ENCODE peak calls at places on chromosomes 11 and 22, in five cellular contexts. One of them, this sample, is unnamed.
A peak's percentile ranks its signal among the peaks of the same experiment; 100 is the strongest.

GRCh38 chr11:119055901-119056300 is 1.1 kb downstream of the HYOU1 start:
- DNase-seq in IMR-90: peak; percentile 37
- DNase-seq in heart right ventricle: no peak
- DNase-seq in uterus: no peak
- DNase-seq in GM06990: no peak
- DNase-seq in this sample: no peak

GRCh38 chr11:61022311-61023085 is 51.0 kb downstream of the CD6 start:
- DNase-seq in uterus: no peak
- DNase-seq in heart right ventricle: no peak
- DNase-seq in IMR-90: no peak
- DNase-seq in GM06990: no peak
- DNase-seq in this sample: no peak

GRCh38 chr11:18304745-18305144 is 17.2 kb downstream of the HPS5 start:
- DNase-seq in GM06990: no peak
- DNase-seq in heart right ventricle: no peak
- DNase-seq in uterus: no peak
- DNase-seq in IMR-90: no peak
- DNase-seq in this sample: no peak

GRCh38 chr11:94111241-94111640 is 17.4 kb upstream of the PANX1 start:
- DNase-seq in IMR-90: no peak
- DNase-seq in uterus: no peak
- DNase-seq in GM06990: no peak
- DNase-seq in heart right ventricle: no peak
- DNase-seq in this sample: no peak

GRCh38 chr11:118842369-118842768 is 41.3 kb upstream of the CXCR5 start:
- DNase-seq in IMR-90: peak; percentile 41
- DNase-seq in uterus: no peak
- DNase-seq in GM06990: no peak
- DNase-seq in heart right ventricle: no peak
- DNase-seq in this sample: no peak

GRCh38 chr11:123561046-123561781 is 93.2 kb downstream of the SCN3B start:
- DNase-seq in IMR-90: peak; percentile 56
- DNase-seq in uterus: peak; percentile 61
- DNase-seq in heart right ventricle: no peak
- DNase-seq in GM06990: no peak
- DNase-seq in this sample: no peak

GRCh38 chr11:79440451-79441158 is at the start of gene TENM4:
- DNase-seq in heart right ventricle: peak; percentile 59
- DNase-seq in GM06990: peak; percentile 52
- DNase-seq in uterus: peak; percentile 73
- DNase-seq in IMR-90: peak; percentile 92
- DNase-seq in this sample: peak; percentile 70

GRCh38 chr11:1472180-1473005 is 14.2 kb downstream of the MOB2 start:
- DNase-seq in heart right ventricle: peak; percentile 12
- DNase-seq in uterus: peak; percentile 16
- DNase-seq in GM06990: no peak
- DNase-seq in IMR-90: no peak
- DNase-seq in this sample: no peak

GRCh38 chr11:124633355-124633754 is 10.7 kb downstream of the TBRG1 start:
- DNase-seq in GM06990: no peak
- DNase-seq in heart right ventricle: no peak
- DNase-seq in uterus: no peak
- DNase-seq in IMR-90: peak; percentile 17
- DNase-seq in this sample: no peak

GRCh38 chr11:2305140-2305861 is 3.5 kb downstream of the TSPAN32 start:
- DNase-seq in GM06990: peak; percentile 57
- DNase-seq in heart right ventricle: peak; percentile 92
- DNase-seq in uterus: peak; percentile 86
- DNase-seq in IMR-90: peak; percentile 58
- DNase-seq in this sample: peak; percentile 94

GRCh38 chr11:46560300-46561025 is 33.4 kb downstream of the AMBRA1 start:
- DNase-seq in heart right ventricle: no peak
- DNase-seq in uterus: no peak
- DNase-seq in IMR-90: peak; percentile 41
- DNase-seq in GM06990: no peak
- DNase-seq in this sample: no peak

GRCh38 chr11:3962406-3962840 is 107.0 kb downstream of the STIM1 start:
- DNase-seq in heart right ventricle: no peak
- DNase-seq in GM06990: no peak
- DNase-seq in uterus: no peak
- DNase-seq in IMR-90: peak; percentile 67
- DNase-seq in this sample: no peak

GRCh38 chr22:31504282-31504681 is 7.9 kb downstream of the SFI1 start:
- DNase-seq in GM06990: no peak
- DNase-seq in heart right ventricle: no peak
- DNase-seq in IMR-90: peak; percentile 65
- DNase-seq in uterus: no peak
- DNase-seq in this sample: no peak

GRCh38 chr22:30424471-30425326 is 869 bp upstream of the MTFP1 start:
- DNase-seq in heart right ventricle: no peak
- DNase-seq in uterus: peak; percentile 22
- DNase-seq in GM06990: peak; percentile 23
- DNase-seq in IMR-90: peak; percentile 28
- DNase-seq in this sample: no peak

GRCh38 chr22:44445307-44445680 is 52.7 kb downstream of the RTL6 start:
- DNase-seq in IMR-90: no peak
- DNase-seq in heart right ventricle: no peak
- DNase-seq in GM06990: no peak
- DNase-seq in uterus: no peak
- DNase-seq in this sample: peak; percentile 49

GRCh38 chr11:133533205-133533604 is 904 bp upstream of the OPCML start:
- DNase-seq in GM06990: no peak
- DNase-seq in heart right ventricle: no peak
- DNase-seq in IMR-90: no peak
- DNase-seq in uterus: no peak
- DNase-seq in this sample: no peak

GRCh38 chr11:69967484-69967883 is 110.6 kb upstream of the ANO1 start:
- DNase-seq in GM06990: no peak
- DNase-seq in heart right ventricle: no peak
- DNase-seq in uterus: no peak
- DNase-seq in IMR-90: no peak
- DNase-seq in this sample: no peak

GRCh38 chr11:126403039-126403438 is 47.6 kb downstream of the ST3GAL4 start:
- DNase-seq in uterus: no peak
- DNase-seq in heart right ventricle: no peak
- DNase-seq in IMR-90: no peak
- DNase-seq in GM06990: no peak
- DNase-seq in this sample: peak; percentile 47

DNA sequence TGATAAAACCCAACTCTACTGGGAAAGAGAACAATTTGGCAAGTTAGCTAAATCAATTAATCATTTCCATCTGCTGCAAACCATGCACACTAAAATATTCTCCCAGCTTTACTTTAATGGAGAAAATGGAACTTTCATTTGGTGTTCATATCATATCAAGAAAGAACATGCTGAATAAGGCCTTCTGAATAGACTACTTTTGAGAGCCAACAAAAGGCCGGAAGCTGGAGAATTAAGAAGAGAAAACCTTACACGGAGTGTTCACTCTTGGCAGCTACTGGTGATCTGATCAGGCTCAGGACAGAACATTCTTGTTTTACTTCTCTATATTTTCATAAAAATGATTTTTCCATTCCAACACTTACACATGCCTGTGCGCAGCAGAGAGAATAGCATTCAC is 165.3 kb downstream of the TTC28 start:
- DNase-seq in uterus: no peak
- DNase-seq in GM06990: no peak
- DNase-seq in IMR-90: no peak
- DNase-seq in heart right ventricle: no peak
- DNase-seq in this sample: no peak
- H3K36me3 ChIP-seq in uterus: no peaks in the 10 kb centered on the region
- H3K36me3 ChIP-seq in GM06990: no peaks in the 10 kb centered on the region
- H3K36me3 ChIP-seq in IMR-90: no peaks in the 10 kb centered on the region
- H3K36me3 ChIP-seq in heart right ventricle: no peaks in the 10 kb centered on the region
- H3K36me3 ChIP-seq in this sample: no peaks in the 10 kb centered on the region

GRCh38 chr22:41862160-41862529 is 29.2 kb downstream of the SREBF2 start:
- DNase-seq in heart right ventricle: no peak
- DNase-seq in IMR-90: peak; percentile 23
- DNase-seq in uterus: no peak
- DNase-seq in GM06990: peak; percentile 72
- DNase-seq in this sample: no peak

GRCh38 chr22:41857160-41857859 is 24.4 kb downstream of the SREBF2 start:
- DNase-seq in uterus: no peak
- DNase-seq in IMR-90: peak; percentile 72
- DNase-seq in heart right ventricle: no peak
- DNase-seq in GM06990: peak; percentile 78
- DNase-seq in this sample: no peak

GRCh38 chr22:41857860-41858199 is 24.9 kb downstream of the SREBF2 start:
- DNase-seq in uterus: no peak
- DNase-seq in heart right ventricle: no peak
- DNase-seq in GM06990: no peak
- DNase-seq in IMR-90: no peak
- DNase-seq in this sample: no peak

DNA sequence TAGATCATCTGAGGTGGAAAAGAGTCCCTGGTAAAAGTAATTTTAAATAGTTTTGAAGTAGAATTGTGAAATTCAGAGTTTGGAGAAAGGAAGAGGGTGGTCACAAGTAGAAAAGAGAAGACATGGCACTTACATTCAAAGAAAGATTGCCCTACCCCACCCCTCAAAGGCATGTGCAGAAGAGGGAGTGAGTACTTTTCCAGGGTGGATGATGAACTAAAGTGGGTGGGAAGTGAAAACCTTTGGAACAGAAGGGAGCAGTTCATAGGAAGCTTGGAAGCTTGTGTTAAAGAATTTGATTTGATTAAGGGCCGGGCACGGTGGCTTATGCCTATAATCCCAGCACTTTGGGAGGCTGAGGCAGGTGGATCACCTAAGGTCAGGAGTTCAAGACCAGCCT is 23.6 kb downstream of the SREBF2 start:
- DNase-seq in uterus: no peak
- DNase-seq in heart right ventricle: no peak
- DNase-seq in GM06990: no peak
- DNase-seq in IMR-90: no peak
- DNase-seq in this sample: no peak
- H3K36me3 ChIP-seq in uterus: no peaks in the 10 kb centered on the region
- H3K36me3 ChIP-seq in heart right ventricle: no peaks in the 10 kb centered on the region
- H3K36me3 ChIP-seq in GM06990: no peaks in the 10 kb centered on the region
- H3K36me3 ChIP-seq in IMR-90: no peaks in the 10 kb centered on the region
- H3K36me3 ChIP-seq in this sample: no peaks in the 10 kb centered on the region

GRCh38 chr22:49650336-49651241 is 177.1 kb downstream of the BRD1 start:
- DNase-seq in uterus: no peak
- DNase-seq in GM06990: no peak
- DNase-seq in IMR-90: no peak
- DNase-seq in heart right ventricle: no peak
- DNase-seq in this sample: no peak
- H3K36me3 ChIP-seq in uterus: no peaks in the 10 kb centered on the region
- H3K36me3 ChIP-seq in GM06990: peaks cover 6% of the 10 kb centered on the region
- H3K36me3 ChIP-seq in IMR-90: no peaks in the 10 kb centered on the region
- H3K36me3 ChIP-seq in heart right ventricle: no peaks in the 10 kb centered on the region
- H3K36me3 ChIP-seq in this sample: no peaks in the 10 kb centered on the region

GRCh38 chr22:23801238-23801821 is 14.6 kb downstream of the SMARCB1 start:
- DNase-seq in IMR-90: no peak
- DNase-seq in uterus: no peak
- DNase-seq in GM06990: no peak
- DNase-seq in heart right ventricle: no peak
- DNase-seq in this sample: no peak

GRCh38 chr22:23800297-23801237 is 13.8 kb downstream of the SMARCB1 start:
- DNase-seq in heart right ventricle: no peak
- DNase-seq in IMR-90: no peak
- DNase-seq in uterus: no peak
- DNase-seq in GM06990: peak; percentile 80
- DNase-seq in this sample: no peak

GRCh38 chr22:23791737-23792645 is 5.2 kb downstream of the SMARCB1 start:
- DNase-seq in GM06990: no peak
- DNase-seq in uterus: no peak
- DNase-seq in heart right ventricle: no peak
- DNase-seq in IMR-90: no peak
- DNase-seq in this sample: no peak

GRCh38 chr22:23793326-23793725 is 6.6 kb downstream of the SMARCB1 start:
- DNase-seq in uterus: no peak
- DNase-seq in heart right ventricle: no peak
- DNase-seq in GM06990: no peak
- DNase-seq in IMR-90: no peak
- DNase-seq in this sample: no peak

GRCh38 chr22:23796461-23796860 is 9.7 kb downstream of the SMARCB1 start:
- DNase-seq in uterus: no peak
- DNase-seq in GM06990: no peak
- DNase-seq in heart right ventricle: no peak
- DNase-seq in IMR-90: no peak
- DNase-seq in this sample: no peak
- H3K36me3 ChIP-seq in uterus: no peaks in the 10 kb centered on the region
- H3K36me3 ChIP-seq in GM06990: peaks cover 22% of the 10 kb centered on the region
- H3K36me3 ChIP-seq in heart right ventricle: peaks cover 3% of the 10 kb centered on the region
- H3K36me3 ChIP-seq in IMR-90: peaks cover 67% of the 10 kb centered on the region
- H3K36me3 ChIP-seq in this sample: peaks cover 86% of the 10 kb centered on the region

GRCh38 chr11:95832763-95833162 is 42.5 kb downstream of the CEP57 start:
- DNase-seq in GM06990: no peak
- DNase-seq in uterus: no peak
- DNase-seq in heart right ventricle: no peak
- DNase-seq in IMR-90: peak; percentile 97
- DNase-seq in this sample: no peak
- H3K36me3 ChIP-seq in GM06990: peaks cover 1% of the 10 kb centered on the region
- H3K36me3 ChIP-seq in uterus: no peaks in the 10 kb centered on the region
- H3K36me3 ChIP-seq in heart right ventricle: no peaks in the 10 kb centered on the region
- H3K36me3 ChIP-seq in IMR-90: peaks cover 9% of the 10 kb centered on the region
- H3K36me3 ChIP-seq in this sample: peaks cover 88% of the 10 kb centered on the region

DNA sequence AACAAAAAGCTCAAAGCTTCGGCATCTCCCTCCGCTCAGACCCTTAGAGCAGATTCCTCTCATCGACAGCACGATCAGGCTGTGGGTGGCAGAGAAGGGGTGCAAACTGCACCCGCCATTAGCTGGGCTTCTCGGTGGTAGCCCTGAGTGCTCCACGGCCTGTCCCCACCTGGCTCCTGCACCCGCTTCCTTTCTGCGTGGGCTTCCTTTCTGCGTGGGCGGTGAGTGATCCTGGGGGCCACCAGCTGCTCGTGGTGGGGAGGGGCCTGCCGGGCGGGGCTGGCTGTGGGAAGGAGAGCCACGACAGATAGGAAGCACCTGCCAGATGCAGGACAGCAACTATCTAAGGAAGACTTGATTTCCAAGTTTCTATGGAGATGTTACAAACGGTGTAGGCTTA is 55.0 kb downstream of the BRD1 start:
- DNase-seq in GM06990: no peak
- DNase-seq in heart right ventricle: no peak
- DNase-seq in IMR-90: no peak
- DNase-seq in uterus: no peak
- DNase-seq in this sample: no peak
- H3K36me3 ChIP-seq in GM06990: peaks cover 27% of the 10 kb centered on the region
- H3K36me3 ChIP-seq in heart right ventricle: peaks cover 5% of the 10 kb centered on the region
- H3K36me3 ChIP-seq in IMR-90: peaks cover 47% of the 10 kb centered on the region
- H3K36me3 ChIP-seq in uterus: no peaks in the 10 kb centered on the region
- H3K36me3 ChIP-seq in this sample: peaks cover 53% of the 10 kb centered on the region

GRCh38 chr22:42800731-42801536 is 56.1 kb downstream of the ARFGAP3 start:
- DNase-seq in IMR-90: no peak
- DNase-seq in heart right ventricle: no peak
- DNase-seq in GM06990: no peak
- DNase-seq in uterus: no peak
- DNase-seq in this sample: no peak

GRCh38 chr22:42803454-42803853 is 53.6 kb downstream of the ARFGAP3 start:
- DNase-seq in uterus: no peak
- DNase-seq in heart right ventricle: peak; percentile 55
- DNase-seq in IMR-90: no peak
- DNase-seq in GM06990: no peak
- DNase-seq in this sample: no peak

GRCh38 chr22:42799061-42799460 is 58.0 kb downstream of the ARFGAP3 start:
- DNase-seq in heart right ventricle: no peak
- DNase-seq in GM06990: no peak
- DNase-seq in IMR-90: no peak
- DNase-seq in uterus: no peak
- DNase-seq in this sample: no peak

GRCh38 chr22:42799462-42800405 is 57.3 kb downstream of the ARFGAP3 start:
- DNase-seq in uterus: no peak
- DNase-seq in IMR-90: no peak
- DNase-seq in heart right ventricle: no peak
- DNase-seq in GM06990: no peak
- DNase-seq in this sample: no peak

GRCh38 chr22:42801537-42802165 is 55.4 kb downstream of the ARFGAP3 start:
- DNase-seq in IMR-90: no peak
- DNase-seq in heart right ventricle: no peak
- DNase-seq in GM06990: no peak
- DNase-seq in uterus: no peak
- DNase-seq in this sample: no peak
- H3K36me3 ChIP-seq in IMR-90: peaks cover 71% of the 10 kb centered on the region
- H3K36me3 ChIP-seq in heart right ventricle: peaks cover under 1% of the 10 kb centered on the region
- H3K36me3 ChIP-seq in GM06990: peaks cover 30% of the 10 kb centered on the region
- H3K36me3 ChIP-seq in uterus: no peaks in the 10 kb centered on the region
- H3K36me3 ChIP-seq in this sample: peaks cover 76% of the 10 kb centered on the region

This sample was measured in upper lobe of right lung.